ENCODE peak calls at places on chromosomes 1 and 21, in five cellular contexts. One of them, this sample, is unnamed.

GRCh38 chr1:31374511-31375196 is 1.8 kb upstream of the FABP3 start:
- DNase-seq in fibroblast of pulmonary artery: peak
- DNase-seq in AG09309: no peak
- DNase-seq in adrenal gland: peak
- DNase-seq in cardiac fibroblast: peak
- DNase-seq in this sample: no peak

GRCh38 chr1:247857986-247858356 is 984 bp downstream of the TRIM58 start:
- DNase-seq in fibroblast of pulmonary artery: no peak
- DNase-seq in AG09309: no peak
- DNase-seq in adrenal gland: no peak
- DNase-seq in cardiac fibroblast: peak
- DNase-seq in this sample: no peak

GRCh38 chr1:74437035-74437434 is 75.4 kb downstream of the LRRC53 start:
- DNase-seq in fibroblast of pulmonary artery: no peak
- DNase-seq in AG09309: no peak
- DNase-seq in adrenal gland: no peak
- DNase-seq in cardiac fibroblast: no peak
- DNase-seq in this sample: no peak

GRCh38 chr1:66262233-66262632 is 271.7 kb upstream of the SGIP1 start:
- DNase-seq in fibroblast of pulmonary artery: peak
- DNase-seq in AG09309: peak
- DNase-seq in adrenal gland: no peak
- DNase-seq in cardiac fibroblast: peak
- DNase-seq in this sample: peak

GRCh38 chr1:41589395-41589794 is 104.9 kb upstream of the EDN2 start:
- DNase-seq in fibroblast of pulmonary artery: no peak
- DNase-seq in AG09309: no peak
- DNase-seq in adrenal gland: no peak
- DNase-seq in cardiac fibroblast: no peak
- DNase-seq in this sample: no peak

GRCh38 chr21:35611752-35612151 is 448.6 kb downstream of the SETD4 start:
- DNase-seq in fibroblast of pulmonary artery: no peak
- DNase-seq in AG09309: no peak
- DNase-seq in adrenal gland: no peak
- DNase-seq in cardiac fibroblast: peak
- DNase-seq in this sample: peak

GRCh38 chr1:61452354-61452990 is 272.5 kb downstream of the TM2D1 start:
- DNase-seq in fibroblast of pulmonary artery: no peak
- DNase-seq in AG09309: no peak
- DNase-seq in adrenal gland: no peak
- DNase-seq in cardiac fibroblast: peak
- DNase-seq in this sample: peak

GRCh38 chr1:57911427-57911826 is 487.6 kb upstream of the DAB1 start:
- DNase-seq in fibroblast of pulmonary artery: no peak
- DNase-seq in AG09309: no peak
- DNase-seq in adrenal gland: no peak
- DNase-seq in cardiac fibroblast: no peak
- DNase-seq in this sample: no peak

GRCh38 chr1:229228522-229228921 is 42.4 kb upstream of the RAB4A start:
- DNase-seq in fibroblast of pulmonary artery: no peak
- DNase-seq in AG09309: no peak
- DNase-seq in adrenal gland: no peak
- DNase-seq in cardiac fibroblast: no peak
- DNase-seq in this sample: no peak

GRCh38 chr1:183191833-183192232 is 5.8 kb downstream of the LAMC2 start:
- DNase-seq in fibroblast of pulmonary artery: peak
- DNase-seq in AG09309: peak
- DNase-seq in adrenal gland: no peak
- DNase-seq in cardiac fibroblast: peak
- DNase-seq in this sample: peak

DNA sequence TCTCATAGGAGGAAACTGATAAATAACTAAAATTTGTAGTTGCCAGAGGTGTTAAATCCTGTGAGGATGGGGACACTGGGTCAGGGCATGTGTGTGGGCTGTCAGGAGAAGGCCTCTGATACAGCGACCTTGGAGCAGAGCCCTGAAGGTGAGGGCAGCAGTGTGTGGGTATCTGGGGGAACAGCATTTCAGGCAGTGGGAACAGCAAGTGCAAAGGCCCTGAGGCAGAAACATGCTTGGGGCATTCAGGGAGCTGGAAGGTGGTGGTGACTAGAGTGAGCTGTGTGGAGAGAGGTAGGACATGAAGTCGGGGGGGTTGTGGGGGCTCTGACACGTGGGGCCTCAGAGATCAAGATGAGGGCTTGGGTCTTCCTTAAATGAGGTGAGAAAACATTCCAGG is 30.7 kb downstream of the ARHGEF10L start:
- DNase-seq in fibroblast of pulmonary artery: no peak
- DNase-seq in AG09309: no peak
- DNase-seq in adrenal gland: no peak
- DNase-seq in cardiac fibroblast: no peak
- DNase-seq in this sample: no peak
- H3K4me3 ChIP-seq in fibroblast of pulmonary artery: no peak
- H3K4me3 ChIP-seq in AG09309: no peak
- H3K4me3 ChIP-seq in adrenal gland: no peak
- H3K4me3 ChIP-seq in cardiac fibroblast: no peak
- H3K4me3 ChIP-seq in this sample: no peak

DNA sequence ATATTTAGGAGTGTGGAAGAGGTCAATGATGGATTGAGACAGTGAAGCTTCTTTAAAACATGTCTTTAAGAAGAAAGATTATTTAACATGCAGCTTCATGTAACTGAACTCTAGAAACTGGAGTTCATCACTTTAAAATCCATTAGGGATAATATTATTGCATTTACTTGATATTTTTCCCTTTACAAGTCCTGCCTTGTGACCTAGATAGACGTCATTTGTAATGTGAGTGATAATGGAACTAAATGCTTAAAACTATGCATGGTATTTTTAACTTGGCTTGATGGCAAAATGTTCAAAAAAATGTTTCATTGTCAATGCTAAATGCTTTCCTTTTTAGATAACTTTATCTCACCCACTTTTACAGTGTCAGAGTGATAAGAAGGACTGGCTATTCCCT is 723.7 kb downstream of the RWDD3 start:
- DNase-seq in fibroblast of pulmonary artery: peak
- DNase-seq in AG09309: no peak
- DNase-seq in adrenal gland: no peak
- DNase-seq in cardiac fibroblast: no peak
- DNase-seq in this sample: no peak
- TF ChIP-seq CTCF in fibroblast of pulmonary artery: no peak
- TF ChIP-seq CTCF in AG09309: no peak
- TF ChIP-seq CTCF in adrenal gland: no peak
- TF ChIP-seq CTCF in cardiac fibroblast: no peak
- TF ChIP-seq CTCF in this sample: no peak

GRCh38 chr1:97845805-97846204 is 75.0 kb downstream of the DPYD start:
- DNase-seq in fibroblast of pulmonary artery: no peak
- DNase-seq in AG09309: no peak
- DNase-seq in adrenal gland: no peak
- DNase-seq in cardiac fibroblast: no peak
- DNase-seq in this sample: no peak
- H3K4me3 ChIP-seq in fibroblast of pulmonary artery: no peak
- H3K4me3 ChIP-seq in AG09309: no peak
- H3K4me3 ChIP-seq in adrenal gland: no peak
- H3K4me3 ChIP-seq in cardiac fibroblast: no peak
- H3K4me3 ChIP-seq in this sample: no peak

GRCh38 chr1:177426533-177426932 is 255.8 kb downstream of the BRINP2 start:
- DNase-seq in fibroblast of pulmonary artery: no peak
- DNase-seq in AG09309: no peak
- DNase-seq in adrenal gland: no peak
- DNase-seq in cardiac fibroblast: no peak
- DNase-seq in this sample: no peak

GRCh38 chr1:177425241-177425640 is 254.5 kb downstream of the BRINP2 start:
- DNase-seq in fibroblast of pulmonary artery: no peak
- DNase-seq in AG09309: no peak
- DNase-seq in adrenal gland: no peak
- DNase-seq in cardiac fibroblast: no peak
- DNase-seq in this sample: no peak

GRCh38 chr1:177431123-177431522 is 260.4 kb downstream of the BRINP2 start:
- DNase-seq in fibroblast of pulmonary artery: no peak
- DNase-seq in AG09309: no peak
- DNase-seq in adrenal gland: no peak
- DNase-seq in cardiac fibroblast: no peak
- DNase-seq in this sample: no peak

GRCh38 chr1:177432897-177433296 is 262.1 kb downstream of the BRINP2 start:
- DNase-seq in fibroblast of pulmonary artery: peak
- DNase-seq in AG09309: no peak
- DNase-seq in adrenal gland: no peak
- DNase-seq in cardiac fibroblast: peak
- DNase-seq in this sample: peak

GRCh38 chr1:177429234-177429633 is 258.5 kb downstream of the BRINP2 start:
- DNase-seq in fibroblast of pulmonary artery: no peak
- DNase-seq in AG09309: no peak
- DNase-seq in adrenal gland: no peak
- DNase-seq in cardiac fibroblast: no peak
- DNase-seq in this sample: no peak
- TF ChIP-seq CTCF in fibroblast of pulmonary artery: no peak
- TF ChIP-seq CTCF in AG09309: no peak
- TF ChIP-seq CTCF in adrenal gland: no peak
- TF ChIP-seq CTCF in cardiac fibroblast: no peak
- TF ChIP-seq CTCF in this sample: no peak

GRCh38 chr1:155295942-155296267 is 5.3 kb downstream of the PKLR start:
- DNase-seq in fibroblast of pulmonary artery: no peak
- DNase-seq in AG09309: no peak
- DNase-seq in adrenal gland: no peak
- DNase-seq in cardiac fibroblast: no peak
- DNase-seq in this sample: no peak
- H3K4me3 ChIP-seq in fibroblast of pulmonary artery: no peak
- H3K4me3 ChIP-seq in AG09309: no peak
- H3K4me3 ChIP-seq in adrenal gland: no peak
- H3K4me3 ChIP-seq in cardiac fibroblast: no peak
- H3K4me3 ChIP-seq in this sample: no peak

GRCh38 chr21:45542242-45542666 is at the start of gene SLC19A1:
- DNase-seq in fibroblast of pulmonary artery: peak
- DNase-seq in AG09309: no peak
- DNase-seq in adrenal gland: peak
- DNase-seq in cardiac fibroblast: peak
- DNase-seq in this sample: no peak
- TF ChIP-seq CTCF in fibroblast of pulmonary artery: no peak
- TF ChIP-seq CTCF in AG09309: peak
- TF ChIP-seq CTCF in adrenal gland: no peak
- TF ChIP-seq CTCF in cardiac fibroblast: no peak
- TF ChIP-seq CTCF in this sample: peak

DNA sequence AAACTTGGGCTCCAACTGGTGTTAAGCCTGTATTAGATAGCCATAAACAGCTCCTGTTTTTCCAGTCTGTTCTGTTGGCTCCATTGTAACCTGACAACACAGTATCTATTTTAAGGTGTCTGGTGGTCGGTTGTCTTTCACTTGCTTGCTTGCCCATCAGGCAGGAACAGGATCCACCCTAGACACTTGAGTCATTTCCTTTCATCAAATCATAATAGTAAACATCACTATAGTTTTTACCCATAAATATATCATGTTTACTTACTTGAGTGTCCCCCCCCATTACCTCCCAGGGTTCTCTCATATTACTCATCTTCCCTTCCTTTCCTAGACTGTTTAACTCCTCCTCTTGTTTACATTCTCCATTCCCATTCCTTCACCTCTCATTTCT is 2.9 kb downstream of the DDI2 start:
- DNase-seq in fibroblast of pulmonary artery: peak
- DNase-seq in AG09309: no peak
- DNase-seq in adrenal gland: no peak
- DNase-seq in cardiac fibroblast: peak
- DNase-seq in this sample: peak
- H3K4me3 ChIP-seq in fibroblast of pulmonary artery: no peak
- H3K4me3 ChIP-seq in AG09309: no peak
- H3K4me3 ChIP-seq in adrenal gland: no peak
- H3K4me3 ChIP-seq in cardiac fibroblast: no peak
- H3K4me3 ChIP-seq in this sample: no peak